ENCODE peak calls at places on chromosomes 5 and 9, in ten cellular contexts. V is AG04450, H is heart right ventricle, N is endothelial cell, B is HFF-Myc, E is lung, Y is prostate gland, A is PC-9, G is brain microvascular endothelial cell, D is kidney. Q is an unnamed sample.

GRCh38 chr9:93127395-93127911 is 6.6 kb downstream of the NINJ1 start:
- DNase-seq in V (no peak), N (no peak), G (no peak), A (no peak), D (peak), H (no peak), E (peak), B (no peak), Y (no peak), Q (no peak)

GRCh38 chr9:71285191-71285656 is 163.8 kb upstream of the TRPM3 start:
- DNase-seq in B (peak), N (peak), H (peak), A (peak), Y (peak), G (peak), V (peak), E (peak), D (no peak), Q (peak)

GRCh38 chr5:173984218-173984617 is 4.8 kb upstream of the C5orf47 start:
- DNase-seq in N (no peak), A (no peak), E (no peak), V (no peak), D (no peak), H (no peak), B (no peak), G (no peak), Y (no peak), Q (peak)

GRCh38 chr9:1047605-1048235 is 2.4 kb upstream of the DMRT2 start:
- DNase-seq in E (no peak), B (no peak), A (no peak), H (no peak), Y (no peak), N (no peak), D (no peak), V (no peak), G (no peak), Q (no peak)

GRCh38 chr5:178215263-178216002 is 11.1 kb downstream of the HNRNPAB start:
- DNase-seq in E (no peak), A (no peak), Y (no peak), V (no peak), G (no peak), B (no peak), D (peak), H (no peak), N (no peak), Q (no peak)

GRCh38 chr9:133282454-133283238 is 7.6 kb upstream of the ABO start:
- DNase-seq in A (no peak), B (no peak), E (no peak), H (no peak), V (no peak), D (no peak), G (no peak), N (no peak), Y (no peak), Q (no peak)

GRCh38 chr9:88980732-88981336 is 10.4 kb upstream of the S1PR3 start:
- DNase-seq in N (no peak), G (no peak), E (no peak), V (peak), Y (no peak), H (no peak), B (peak), D (no peak), A (no peak), Q (peak)

GRCh38 chr5:112930082-112930344 is 8.0 kb upstream of the REEP5 start:
- DNase-seq in E (no peak), N (no peak), Y (no peak), A (no peak), G (no peak), H (no peak), D (no peak), V (no peak), B (no peak), Q (no peak)

GRCh38 chr9:99076483-99077171 is 28.3 kb upstream of the TGFBR1 start:
- DNase-seq in E (no peak), N (no peak), D (no peak), V (no peak), B (no peak), G (no peak), A (no peak), H (no peak), Y (no peak), Q (no peak)

GRCh38 chr9:97511762-97512429 is 10.4 kb downstream of the TMOD1 start:
- DNase-seq in D (no peak), H (no peak), B (no peak), A (peak), E (no peak), G (no peak), N (no peak), V (no peak), Y (no peak), Q (no peak)

GRCh38 chr5:40334242-40334635 is 345.5 kb upstream of the PTGER4 start:
- DNase-seq in Y (no peak), B (no peak), N (no peak), V (no peak), G (no peak), A (no peak), H (no peak), D (no peak), E (no peak), Q (no peak)

GRCh38 chr5:72151169-72151568 is 43.9 kb downstream of the MAP1B start:
- DNase-seq in D (no peak), Y (no peak), E (no peak), A (no peak), N (no peak), B (no peak), G (no peak), V (no peak), H (no peak), Q (no peak)

GRCh38 chr9:78089111-78089510 is 57.5 kb upstream of the GNAQ start:
- DNase-seq in V (no peak), D (no peak), B (no peak), A (no peak), N (no peak), H (no peak), G (no peak), Y (no peak), E (no peak), Q (no peak)

GRCh38 chr9:130599625-130600024 is 20.2 kb downstream of the FUBP3 start:
- DNase-seq in Y (no peak), E (no peak), N (no peak), H (no peak), B (no peak), G (no peak), V (no peak), A (no peak), D (no peak), Q (no peak)

GRCh38 chr5:151214614-151215545 is 9.0 kb downstream of the CCDC69 start:
- DNase-seq in H (no peak), V (no peak), B (no peak), E (peak), A (no peak), G (no peak), N (no peak), Y (no peak), D (no peak), Q (no peak)

GRCh38 chr5:9265391-9266287 is 280.2 kb downstream of the SEMA5A start:
- DNase-seq in N (no peak), B (peak), G (peak), H (peak), D (peak), V (peak), E (peak), Y (peak), A (no peak), Q (peak)

GRCh38 chr9:123081824-123082223 is 48.4 kb downstream of the GPR21 start:
- DNase-seq in H (no peak), Y (no peak), B (no peak), V (no peak), E (no peak), A (no peak), G (peak), D (no peak), N (peak), Q (peak)

GRCh38 chr5:14244721-14245518 is 101.8 kb downstream of the TRIO start:
- DNase-seq in E (no peak), G (no peak), V (no peak), H (no peak), A (no peak), B (no peak), N (no peak), D (no peak), Y (no peak), Q (peak)

GRCh38 chr5:73678322-73678740 is 52.3 kb downstream of the ARHGEF28 start:
- DNase-seq in N (no peak), V (no peak), D (no peak), H (no peak), A (no peak), Y (no peak), G (no peak), E (no peak), B (no peak), Q (no peak)

GRCh38 chr5:123036391-123037103 is at the start of gene PPIC:
- DNase-seq in Y (peak), E (peak), D (peak), N (peak), B (no peak), V (no peak), A (peak), H (peak), G (peak), Q (peak)

GRCh38 chr9:88754452-88754851 is 219.5 kb downstream of the NXNL2 start:
- DNase-seq in Y (no peak), N (no peak), H (no peak), V (no peak), G (no peak), D (peak), A (no peak), B (no peak), E (no peak), Q (no peak)

GRCh38 chr5:164475339-164475977 is 970.0 kb downstream of the MAT2B start:
- DNase-seq in A (no peak), B (no peak), E (no peak), H (no peak), D (no peak), N (no peak), G (no peak), V (no peak), Y (no peak), Q (no peak)

GRCh38 chr5:71836084-71836483 is 117.0 kb downstream of the CARTPT start:
- DNase-seq in E (no peak), N (no peak), Y (no peak), B (no peak), D (no peak), H (no peak), G (peak), V (no peak), A (no peak), Q (peak)

GRCh38 chr5:32420506-32420905 is 24.0 kb downstream of the ZFR start:
- DNase-seq in N (no peak), V (no peak), B (no peak), E (no peak), H (no peak), Y (no peak), D (no peak), A (no peak), G (peak), Q (peak)

GRCh38 chr9:96218821-96219614 is 83.0 kb downstream of the HSD17B3 start:
- DNase-seq in V (no peak), G (no peak), D (no peak), E (no peak), A (peak), Y (no peak), N (no peak), H (no peak), B (no peak), Q (no peak)

GRCh38 chr5:87899109-87900100 is 369.2 kb downstream of the TMEM161B start:
- DNase-seq in G (no peak), H (peak), Y (no peak), E (no peak), B (no peak), V (no peak), D (no peak), N (peak), A (no peak), Q (no peak)

GRCh38 chr5:103218164-103218563 is 40.4 kb upstream of the MACIR start:
- DNase-seq in A (no peak), V (peak), E (no peak), H (no peak), D (no peak), G (peak), B (no peak), N (no peak), Y (no peak), Q (peak)

GRCh38 chr9:133306242-133307194 is 29.5 kb downstream of the SURF6 start:
- DNase-seq in Y (no peak), D (peak), A (no peak), H (no peak), V (no peak), N (no peak), B (no peak), G (no peak), E (no peak), Q (no peak)

GRCh38 chr5:126137771-126138474 is 285.3 kb upstream of the GRAMD2B start:
- DNase-seq in V (no peak), E (no peak), N (no peak), A (no peak), G (no peak), H (no peak), Y (no peak), D (no peak), B (no peak), Q (no peak)

GRCh38 chr5:116650544-116650943 is 75.9 kb upstream of the SEMA6A start:
- DNase-seq in H (no peak), E (no peak), D (no peak), Y (no peak), A (no peak), V (no peak), B (no peak), N (no peak), G (no peak), Q (no peak)

GRCh38 chr5:90221947-90222346 is 187.6 kb downstream of the CETN3 start:
- DNase-seq in A (peak), G (peak), N (no peak), B (no peak), Y (no peak), D (no peak), H (no peak), V (no peak), E (no peak), Q (no peak)

GRCh38 chr5:137724251-137724650 is 11.6 kb downstream of the KLHL3 start:
- DNase-seq in H (no peak), G (no peak), B (no peak), V (no peak), Y (no peak), E (no peak), N (no peak), D (no peak), A (no peak), Q (no peak)

GRCh38 chr5:154642499-154643245 is 112.5 kb upstream of the LARP1 start:
- DNase-seq in B (peak), V (no peak), G (peak), H (no peak), D (no peak), Y (no peak), N (no peak), A (peak), E (no peak), Q (peak)

GRCh38 chr9:105539452-105539851 is 18.5 kb upstream of the FKTN start:
- DNase-seq in N (no peak), A (no peak), B (peak), D (no peak), G (no peak), H (no peak), E (no peak), Y (no peak), V (no peak), Q (no peak)

GRCh38 chr5:50717615-50718014 is 51.2 kb downstream of the PARP8 start:
- DNase-seq in G (no peak), A (no peak), V (no peak), D (no peak), H (no peak), E (no peak), Y (no peak), B (no peak), N (no peak), Q (no peak)

GRCh38 chr9:127492616-127493015 is 41.3 kb downstream of the LRSAM1 start:
- DNase-seq in N (no peak), V (no peak), A (no peak), B (no peak), E (no peak), H (no peak), G (no peak), D (no peak), Y (no peak), Q (no peak)

GRCh38 chr5:177537389-177538361 is 16.7 kb downstream of the FAM193B start:
- DNase-seq in E (no peak), A (no peak), H (peak), Y (peak), B (no peak), D (no peak), V (peak), N (no peak), G (peak), Q (peak)

GRCh38 chr5:80254767-80255424 is 952 bp downstream of the SERINC5 start:
- DNase-seq in N (no peak), A (no peak), E (no peak), D (no peak), B (no peak), Y (peak), V (no peak), G (peak), H (no peak), Q (peak)

GRCh38 chr9:32487981-32488380 is 38.0 kb downstream of the RIGI start:
- DNase-seq in E (no peak), B (no peak), Y (no peak), N (no peak), G (peak), V (peak), H (no peak), D (no peak), A (no peak), Q (peak)

GRCh38 chr5:140868721-140869554 is at the start of gene PCDHA11:
- DNase-seq in H (no peak), N (peak), A (no peak), E (no peak), Y (no peak), V (no peak), B (no peak), D (no peak), G (no peak), Q (no peak)

GRCh38 chr5:140870221-140871201 is 1.8 kb downstream of the PCDHA11 start:
- DNase-seq in V (no peak), N (no peak), E (no peak), D (peak), G (no peak), H (no peak), A (no peak), Y (no peak), B (no peak), Q (no peak)

GRCh38 chr5:140875085-140876065 is at the start of gene PCDHA12:
- DNase-seq in V (no peak), B (no peak), N (peak), A (no peak), D (no peak), H (no peak), G (no peak), Y (no peak), E (no peak), Q (no peak)

DNA sequence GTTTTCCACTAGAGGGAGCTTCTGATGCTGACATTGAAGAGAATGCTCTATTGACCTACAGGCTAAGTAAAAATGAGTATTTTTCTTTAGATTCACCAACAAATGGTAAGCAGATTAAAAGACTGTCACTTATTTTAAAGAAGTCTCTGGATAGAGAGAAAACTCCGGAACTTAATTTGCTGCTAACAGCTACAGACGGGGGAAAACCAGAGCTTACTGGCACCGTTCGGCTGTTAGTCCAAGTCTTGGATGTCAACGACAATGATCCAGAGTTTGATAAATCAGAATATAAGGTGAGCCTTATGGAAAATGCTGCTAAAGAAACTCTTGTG is 764 bp downstream of the PCDHA11 start:
- DNase-seq in A (no peak), Y (no peak), B (no peak), D (no peak), H (no peak), G (no peak), E (no peak), V (no peak), N (no peak), Q (no peak)
- TF ChIP-seq CTCF in A (no peak), Y (no peak), B (no peak), D (no peak), H (no peak), G (no peak), E (no peak), V (no peak), N (no peak), Q (peak)

GRCh38 chr9:8628771-8629170 is 829.2 kb upstream of the DMAC1 start:
- DNase-seq in A (no peak), B (no peak), Y (no peak), D (no peak), V (no peak), N (no peak), G (no peak), E (no peak), H (no peak), Q (no peak)
- TF ChIP-seq CTCF in A (no peak), B (no peak), Y (no peak), D (no peak), V (no peak), N (no peak), G (no peak), E (no peak), H (no peak), Q (no peak)

GRCh38 chr9:34514401-34514800 is 8.4 kb downstream of the ENHO start:
- DNase-seq in E (no peak), H (no peak), B (no peak), A (no peak), D (no peak), Y (no peak), N (no peak), V (no peak), G (no peak), Q (no peak)
- TF ChIP-seq CTCF in E (no peak), H (no peak), B (no peak), A (no peak), D (no peak), Y (no peak), N (no peak), V (no peak), G (no peak), Q (no peak)

DNA sequence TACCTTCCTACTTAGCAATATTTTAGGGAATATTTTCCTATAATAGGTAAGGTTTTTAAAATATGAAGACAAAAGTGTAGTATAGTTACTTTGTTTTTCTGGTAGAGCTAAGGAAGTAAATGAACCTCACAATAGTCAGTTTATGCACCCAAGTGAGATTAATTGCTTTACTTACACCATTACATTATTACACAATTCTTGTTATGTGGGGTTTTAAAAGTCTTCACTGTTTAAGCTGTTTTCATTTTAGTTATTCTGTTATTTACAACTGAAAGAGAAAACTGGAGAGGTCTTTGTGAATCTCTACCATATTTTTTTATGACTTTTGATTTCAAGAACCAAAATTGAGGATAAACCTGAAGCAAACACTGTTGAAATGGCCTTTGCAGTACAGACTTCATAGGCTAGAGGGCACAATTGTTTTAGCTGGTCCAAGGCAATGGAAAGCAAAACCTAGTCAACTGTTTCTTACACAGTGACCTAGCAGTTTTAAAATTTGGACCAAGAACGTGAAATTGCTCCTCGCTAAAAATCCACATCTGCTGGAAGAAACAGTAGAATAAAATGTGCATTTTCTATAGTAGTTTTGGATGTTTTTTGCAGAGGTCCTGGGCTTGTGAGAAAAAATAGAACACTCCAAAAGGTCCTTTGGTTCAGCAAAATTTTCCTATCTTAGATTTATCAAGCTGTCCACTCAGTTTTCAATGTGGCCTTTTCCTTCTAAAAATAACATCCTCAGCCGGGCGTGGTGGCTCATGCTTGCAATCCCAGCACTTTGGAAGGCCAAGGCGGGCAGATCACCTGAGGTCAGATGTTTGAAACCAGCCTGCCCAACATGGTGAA is 66.4 kb upstream of the FER start:
- DNase-seq in H (peak), D (no peak), B (peak), G (peak), E (no peak), Y (peak), A (peak), N (peak), V (peak), Q (peak)
- TF ChIP-seq CTCF in H (peak), D (peak), B (peak), G (peak), E (peak), Y (peak), A (peak), N (peak), V (peak), Q (peak)